ENCODE peak calls at places on chromosomes 16 and 17, in nine cellular contexts. S is neuronal stem cell; P is ascending aorta; U is heart right ventricle; L is esophagus muscularis mucosa; R is cardiac muscle cell; B is CD8-positive, alpha-beta T cell; A is right lobe of liver; T is HCT116. Y is an unnamed sample. For H3K36me3, the result is how much of the 10 kb centered on the place peaks cover.

GRCh38 chr17:29099527-29099926 is 56.6 kb downstream of the PIPOX start:
- DNase-seq in S (no peak), P (no peak), U (no peak), L (no peak), R (no peak), B (no peak), A (no peak), T (no peak), Y (no peak)

GRCh38 chr16:17497648-17498047 is 26.9 kb upstream of the XYLT1 start:
- DNase-seq in S (no peak), P (no peak), U (no peak), L (no peak), R (no peak), B (no peak), A (no peak), T (no peak), Y (no peak)

GRCh38 chr17:67415291-67415690 is 38.2 kb downstream of the PITPNC1 start:
- DNase-seq in S (no peak), P (no peak), U (no peak), L (no peak), R (no peak), B (no peak), A (no peak), T (no peak), Y (no peak)

GRCh38 chr17:48244121-48244711 is 136.7 kb downstream of the SNX11 start:
- DNase-seq in S (no peak), P (no peak), U (no peak), L (no peak), R (no peak), B (no peak), A (no peak), T (peak), Y (no peak)

GRCh38 chr17:75983501-75984181 is 4.6 kb downstream of the TEN1 start:
- DNase-seq in S (no peak), P (no peak), U (no peak), L (no peak), R (no peak), B (no peak), A (peak), T (no peak), Y (peak)

GRCh38 chr16:1818204-1818872 is 8.3 kb downstream of the HAGH start:
- DNase-seq in S (no peak), P (no peak), U (no peak), L (no peak), R (no peak), B (no peak), A (no peak), T (no peak), Y (no peak)

GRCh38 chr16:4940719-4941118 is 3.8 kb upstream of the PPL start:
- DNase-seq in S (no peak), P (no peak), U (no peak), L (no peak), R (no peak), B (no peak), A (no peak), T (no peak), Y (no peak)

GRCh38 chr17:40726919-40727318 is 23.4 kb upstream of the KRT24 start:
- DNase-seq in S (no peak), P (no peak), U (no peak), L (no peak), R (no peak), B (no peak), A (no peak), T (peak), Y (no peak)

GRCh38 chr16:50664270-50664669 is 16.8 kb downstream of the SNX20 start:
- DNase-seq in S (no peak), P (no peak), U (no peak), L (no peak), R (no peak), B (no peak), A (no peak), T (no peak), Y (no peak)

GRCh38 chr17:41971721-41972523 is 5.3 kb downstream of the CNP start:
- DNase-seq in S (no peak), P (no peak), U (no peak), L (no peak), R (no peak), B (no peak), A (no peak), T (no peak), Y (no peak)

GRCh38 chr16:79171504-79172240 is 428.9 kb downstream of the MAF start:
- DNase-seq in S (no peak), P (no peak), U (no peak), L (no peak), R (peak), B (no peak), A (no peak), T (no peak), Y (no peak)

GRCh38 chr17:49703557-49704277 is 4.0 kb downstream of the SLC35B1 start:
- DNase-seq in S (no peak), P (no peak), U (no peak), L (no peak), R (peak), B (no peak), A (peak), T (peak), Y (no peak)

GRCh38 chr16:426115-426905 is 861 bp downstream of the RAB11FIP3 start:
- DNase-seq in S (no peak), P (no peak), U (peak), L (no peak), R (peak), B (no peak), A (peak), T (no peak), Y (no peak)

GRCh38 chr17:47952181-47953021 is 5.3 kb downstream of the PRR15L start:
- DNase-seq in S (no peak), P (no peak), U (no peak), L (no peak), R (no peak), B (no peak), A (peak), T (no peak), Y (no peak)

GRCh38 chr17:27994586-27994985 is 47.9 kb upstream of the NLK start:
- DNase-seq in S (no peak), P (no peak), U (no peak), L (no peak), R (no peak), B (no peak), A (no peak), T (no peak), Y (no peak)

GRCh38 chr17:7478276-7479138 is 924 bp downstream of the ZBTB4 start:
- DNase-seq in S (peak), P (peak), U (peak), L (no peak), R (peak), B (peak), A (peak), T (no peak), Y (peak)

GRCh38 chr17:2949469-2950044 is 113.8 kb downstream of the OR1D5 start:
- DNase-seq in S (no peak), P (peak), U (no peak), L (no peak), R (no peak), B (no peak), A (no peak), T (peak), Y (peak)

GRCh38 chr16:55494994-55495421 is 13.9 kb upstream of the LPCAT2 start:
- DNase-seq in S (no peak), P (peak), U (peak), L (peak), R (peak), B (no peak), A (no peak), T (no peak), Y (no peak)

GRCh38 chr17:35900693-35901487 is 20.7 kb upstream of the CCL5 start:
- DNase-seq in S (no peak), P (no peak), U (no peak), L (no peak), R (peak), B (peak), A (no peak), T (no peak), Y (no peak)

GRCh38 chr16:31001507-31002251 is 8.8 kb downstream of the STX1B start:
- DNase-seq in S (no peak), P (no peak), U (no peak), L (no peak), R (no peak), B (no peak), A (no peak), T (no peak), Y (no peak)

GRCh38 chr16:884232-884631 is 83.7 kb upstream of the GNG13 start:
- DNase-seq in S (no peak), P (no peak), U (no peak), L (no peak), R (no peak), B (no peak), A (no peak), T (no peak), Y (no peak)

GRCh38 chr16:87133966-87134945 is 182.9 kb downstream of the C16orf95 start:
- DNase-seq in S (no peak), P (peak), U (no peak), L (no peak), R (no peak), B (no peak), A (no peak), T (no peak), Y (peak)

GRCh38 chr16:17776888-17777287 is 306.1 kb upstream of the XYLT1 start:
- DNase-seq in S (no peak), P (no peak), U (no peak), L (no peak), R (no peak), B (no peak), A (no peak), T (no peak), Y (no peak)

GRCh38 chr16:23695756-23696155 is 17.1 kb downstream of the PLK1 start:
- DNase-seq in S (no peak), P (no peak), U (no peak), L (no peak), R (no peak), B (no peak), A (no peak), T (no peak), Y (no peak)

GRCh38 chr16:23692190-23692837 is 13.6 kb downstream of the PLK1 start:
- DNase-seq in S (no peak), P (no peak), U (no peak), L (no peak), R (no peak), B (no peak), A (no peak), T (no peak), Y (no peak)

GRCh38 chr16:23690771-23691482 is 12.2 kb downstream of the PLK1 start:
- DNase-seq in S (no peak), P (no peak), U (no peak), L (no peak), R (no peak), B (no peak), A (no peak), T (no peak), Y (no peak)

GRCh38 chr16:23691483-23692189 is 12.9 kb downstream of the PLK1 start:
- DNase-seq in S (no peak), P (no peak), U (no peak), L (no peak), R (no peak), B (no peak), A (no peak), T (no peak), Y (no peak)

DNA sequence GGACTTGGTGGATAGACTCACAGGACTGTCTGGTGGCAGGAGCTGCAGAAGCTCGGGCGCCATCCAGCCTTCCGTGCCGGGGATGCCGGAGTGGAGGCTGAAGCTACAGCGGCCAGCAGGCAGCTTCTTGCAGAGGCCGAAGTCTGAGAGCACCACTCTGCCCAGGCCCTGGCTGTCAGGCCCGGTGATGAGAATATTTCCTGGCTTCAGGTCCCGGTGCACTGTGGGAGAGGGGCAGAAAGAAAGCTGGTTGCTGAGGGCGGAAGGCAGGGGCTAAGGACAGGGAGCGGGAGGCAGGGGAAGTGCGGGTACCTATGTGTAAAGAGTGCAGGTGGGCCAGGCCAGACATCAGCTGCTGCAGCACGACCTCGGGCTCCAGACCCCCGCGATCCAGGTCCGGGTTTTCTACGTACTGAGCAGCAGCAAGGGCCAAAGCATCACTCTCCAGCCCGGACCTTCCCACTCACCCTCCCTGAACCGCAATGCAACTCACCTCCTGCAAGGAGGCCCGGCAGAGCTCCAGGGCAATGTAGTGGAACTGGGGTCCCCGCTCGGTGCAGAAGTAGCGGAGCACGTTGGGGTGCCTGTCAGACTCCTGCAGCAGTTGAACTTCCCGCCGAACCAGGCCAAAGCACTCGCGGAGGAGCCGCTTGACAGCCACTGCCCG is 16.2 kb downstream of the PLK1 start:
- DNase-seq in S (peak), P (no peak), U (no peak), L (no peak), R (peak), B (no peak), A (peak), T (no peak), Y (no peak)
- H3K4me3 ChIP-seq in S (peak), P (no peak), U (peak), L (peak), R (no peak), B (no peak), A (no peak), T (no peak), Y (no peak)

DNA sequence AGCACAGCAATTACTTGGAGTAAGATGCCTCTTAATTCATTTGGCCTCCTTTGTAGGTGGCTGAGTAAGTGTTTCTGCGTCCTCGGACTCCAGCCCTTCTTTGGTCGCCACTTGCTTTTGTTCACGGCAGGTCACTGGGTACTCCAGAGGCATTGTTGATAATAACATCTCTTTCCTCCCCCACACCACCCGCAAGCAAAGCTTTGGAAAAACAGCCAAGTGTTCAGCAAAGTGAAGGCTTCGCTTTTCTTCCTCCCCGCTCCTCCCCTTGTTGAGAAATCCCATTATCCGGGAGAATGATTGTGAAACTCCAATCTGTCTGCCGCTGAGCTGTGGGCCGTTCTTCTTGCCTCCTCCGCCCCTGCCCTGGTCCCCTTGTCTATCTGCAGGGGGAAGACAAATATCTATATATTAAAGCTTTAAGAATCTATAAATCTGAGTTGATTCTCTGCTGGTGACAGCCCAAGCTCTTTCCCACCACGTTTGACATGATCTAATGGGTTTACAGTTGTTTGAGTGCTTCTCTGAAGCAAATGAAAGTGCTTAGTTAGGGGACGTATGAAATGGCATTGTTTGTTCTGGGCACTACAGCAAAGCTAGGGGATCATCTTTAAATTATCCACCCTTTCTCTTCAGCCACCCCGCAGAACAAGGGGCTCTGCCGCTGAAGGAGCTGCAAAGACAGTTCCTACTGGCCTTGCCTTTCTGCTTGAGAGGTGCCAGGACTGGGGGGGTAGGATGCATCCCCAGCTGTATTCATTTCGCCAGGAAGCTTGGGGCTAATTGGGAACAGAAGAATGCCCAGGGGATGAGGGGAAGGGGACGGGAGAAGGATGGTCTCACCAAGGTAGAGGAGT is 167.1 kb downstream of the CCDC182 start:
- DNase-seq in S (peak), P (no peak), U (no peak), L (peak), R (no peak), B (no peak), A (no peak), T (no peak), Y (no peak)
- H3K27ac ChIP-seq in S (peak), P (no peak), U (peak), L (peak), R (no peak), B (no peak), A (no peak), T (no peak), Y (no peak)

GRCh38 chr16:74942977-74943918 is 41.7 kb downstream of the WDR59 start:
- DNase-seq in S (no peak), P (no peak), U (no peak), L (no peak), R (no peak), B (no peak), A (peak), T (no peak), Y (no peak)
- H3K36me3 ChIP-seq in S (half or more), P (half or more), U (under half), L (under half), R (under half), B (under half), A (under half), T (under half), Y (under half)

DNA sequence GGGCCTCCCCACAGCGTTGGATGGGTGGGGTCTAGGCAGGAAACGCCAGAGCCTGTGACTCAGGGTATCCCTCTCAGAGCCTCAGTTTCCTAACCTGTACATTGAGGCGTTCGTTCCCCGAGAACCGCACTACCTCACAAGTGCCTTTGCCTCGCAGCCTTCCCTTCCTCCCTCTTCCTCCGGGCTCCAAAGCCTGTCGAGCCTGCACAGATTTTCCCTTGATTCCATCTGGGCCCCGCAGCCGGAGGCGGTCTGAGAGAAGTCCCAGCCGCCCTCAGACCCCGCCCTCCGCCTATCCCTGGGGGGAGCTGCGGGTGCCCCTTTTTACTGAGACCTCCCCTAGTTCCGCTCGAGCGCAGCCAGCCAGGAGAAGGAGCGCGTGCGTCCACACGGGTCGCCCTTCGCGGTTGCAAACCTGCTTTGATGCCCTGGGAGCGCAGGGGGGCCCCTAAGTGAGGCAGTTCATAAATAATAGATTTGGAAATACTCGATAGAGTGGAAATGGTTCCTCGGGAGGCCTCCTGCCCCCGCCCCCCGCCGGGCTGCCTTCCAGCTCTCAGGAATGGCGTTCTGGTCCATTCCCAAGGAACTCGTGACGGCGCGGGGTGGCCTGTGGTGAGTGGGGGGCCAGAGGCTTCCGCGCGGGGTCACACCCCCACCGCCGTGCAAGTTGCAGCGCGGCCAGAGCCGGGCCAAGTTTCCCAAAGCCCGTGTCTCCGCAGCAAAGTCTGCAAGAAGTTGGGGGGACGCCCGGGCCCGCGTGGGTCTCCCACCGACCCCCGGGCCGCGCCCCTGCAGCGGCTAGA is 672 bp downstream of the C16orf74 start:
- DNase-seq in S (no peak), P (no peak), U (peak), L (no peak), R (peak), B (peak), A (peak), T (no peak), Y (peak)
- H3K4me3 ChIP-seq in S (peak), P (peak), U (peak), L (peak), R (peak), B (peak), A (peak), T (peak), Y (peak)

GRCh38 chr16:84596161-84596560 is 21.7 kb downstream of the COTL1 start:
- DNase-seq in S (no peak), P (no peak), U (no peak), L (no peak), R (no peak), B (no peak), A (no peak), T (no peak), Y (no peak)

GRCh38 chr16:84598391-84598750 is 19.5 kb downstream of the COTL1 start:
- DNase-seq in S (no peak), P (no peak), U (no peak), L (no peak), R (no peak), B (no peak), A (no peak), T (no peak), Y (no peak)

GRCh38 chr16:84596801-84597517 is 20.9 kb downstream of the COTL1 start:
- DNase-seq in S (no peak), P (no peak), U (no peak), L (no peak), R (no peak), B (no peak), A (no peak), T (no peak), Y (no peak)

GRCh38 chr16:84599528-84600202 is 18.2 kb downstream of the COTL1 start:
- DNase-seq in S (peak), P (peak), U (peak), L (no peak), R (peak), B (peak), A (peak), T (no peak), Y (peak)

GRCh38 chr16:84597518-84598390 is 20.1 kb downstream of the COTL1 start:
- DNase-seq in S (no peak), P (no peak), U (no peak), L (no peak), R (no peak), B (no peak), A (no peak), T (no peak), Y (no peak)
- H3K27ac ChIP-seq in S (peak), P (peak), U (no peak), L (peak), R (no peak), B (peak), A (peak), T (no peak), Y (peak)

GRCh38 chr17:20155258-20156195 is 146.4 kb downstream of the SPECC1 start:
- DNase-seq in S (peak), P (peak), U (peak), L (peak), R (peak), B (peak), A (peak), T (peak), Y (peak)
- H3K36me3 ChIP-seq in S (under half), P (under half), U (under half), L (under half), R (under half), B (under half), A (under half), T (under half), Y (under half)

Y was measured in upper lobe of right lung.